ENCODE peak calls at places on chromosomes 3 and 15, in six cellular contexts. V is cerebellum; L is CD8-positive, alpha-beta T cell; S is HFF-Myc; U is GM04504; K is iris pigment epithelial cell. W is an unnamed sample.

GRCh38 chr3:149581681-149582349 is 76.0 kb downstream of the WWTR1 start:
- DNase-seq in K (peak; percentile 90), L (no peak), V (no peak), S (peak; percentile 62), U (peak; percentile 79), W (peak; percentile 96)

GRCh38 chr3:159319156-159319555 is 517.3 kb downstream of the MFSD1 start:
- DNase-seq in L (no peak), K (no peak), U (no peak), S (no peak), V (no peak), W (no peak)

GRCh38 chr3:43999920-44000319 is 241.8 kb upstream of the TOPAZ1 start:
- DNase-seq in S (no peak), V (no peak), L (no peak), K (no peak), U (no peak), W (no peak)

GRCh38 chr15:68979036-68979435 is 35.5 kb upstream of the NOX5 start:
- DNase-seq in L (no peak), K (no peak), V (no peak), S (no peak), U (no peak), W (no peak)

GRCh38 chr3:33440328-33440577 is at the start of gene UBP1:
- DNase-seq in K (no peak), U (no peak), S (no peak), V (no peak), L (no peak), W (no peak)

GRCh38 chr3:66199089-66199473 is 21.7 kb upstream of the SLC25A26 start:
- DNase-seq in U (no peak), V (no peak), K (no peak), L (no peak), S (no peak), W (no peak)

GRCh38 chr3:134312873-134313838 is 61.1 kb downstream of the AMOTL2 start:
- DNase-seq in U (no peak), L (no peak), K (peak; percentile 81), S (no peak), V (no peak), W (no peak)

GRCh38 chr3:124374583-124374982 is 355.7 kb upstream of the UMPS start:
- DNase-seq in V (no peak), U (no peak), S (no peak), K (no peak), L (no peak), W (no peak)

GRCh38 chr3:38577089-38578080 is 72.1 kb downstream of the SCN5A start:
- DNase-seq in V (no peak), L (no peak), S (no peak), U (no peak), K (no peak), W (no peak)

GRCh38 chr15:98865397-98866339 is 141.9 kb downstream of the PGPEP1L start:
- DNase-seq in K (peak; percentile 75), U (no peak), L (peak; percentile 50), S (no peak), V (peak; percentile 36), W (no peak)

GRCh38 chr3:16072420-16073110 is 101.9 kb upstream of the GALNT15 start:
- DNase-seq in L (no peak), S (no peak), U (no peak), K (peak; percentile 70), V (no peak), W (no peak)

GRCh38 chr3:113867506-113867905 is 28.9 kb downstream of the GRAMD1C start:
- DNase-seq in U (peak; percentile 23), L (no peak), S (no peak), V (no peak), K (peak; percentile 62), W (no peak)

GRCh38 chr15:37016287-37016686 is 84.1 kb downstream of the MEIS2 start:
- DNase-seq in U (peak; percentile 60), S (peak; percentile 20), V (no peak), L (no peak), K (peak; percentile 79), W (no peak)

GRCh38 chr15:39919740-39920509 is at the start of gene GPR176:
- DNase-seq in L (no peak), K (peak; percentile 70), U (peak; percentile 81), S (no peak), V (peak; percentile 69), W (peak; percentile 70)

GRCh38 chr15:84799511-84800187 is 17.5 kb upstream of the ALPK3 start:
- DNase-seq in V (no peak), L (no peak), U (no peak), K (no peak), S (no peak), W (no peak)

GRCh38 chr15:52783929-52784798 is 6.0 kb downstream of the ONECUT1 start:
- DNase-seq in V (no peak), U (no peak), S (no peak), L (peak; percentile 8), K (no peak), W (no peak)

GRCh38 chr3:69740103-69741021 is 1.1 kb downstream of the MITF start:
- DNase-seq in S (no peak), L (no peak), U (no peak), K (no peak), V (no peak), W (no peak)

GRCh38 chr3:18812316-18812715 is 336.0 kb upstream of the KCNH8 start:
- DNase-seq in S (no peak), V (no peak), L (no peak), K (peak; percentile 78), U (no peak), W (peak; percentile 9)

GRCh38 chr3:149604125-149604851 is 53.5 kb downstream of the WWTR1 start:
- DNase-seq in K (no peak), U (no peak), L (no peak), V (peak; percentile 46), S (no peak), W (peak; percentile 83)

GRCh38 chr3:140219161-140219745 is 284.3 kb downstream of the CLSTN2 start:
- DNase-seq in S (no peak), V (no peak), U (no peak), L (no peak), K (no peak), W (no peak)

GRCh38 chr3:116444099-116444700 is 1.1 kb downstream of the LSAMP start:
- DNase-seq in S (no peak), L (no peak), V (peak; percentile 13), K (no peak), U (no peak), W (no peak)

GRCh38 chr3:8970971-8971589 is 7.8 kb upstream of the RAD18 start:
- DNase-seq in S (peak; percentile 22), K (peak; percentile 55), U (peak; percentile 43), V (peak; percentile 78), L (peak; percentile 65), W (peak; percentile 82)

GRCh38 chr15:68644088-68644904 is 65.5 kb downstream of the CORO2B start:
- DNase-seq in K (peak; percentile 84), U (peak; percentile 65), L (no peak), S (peak; percentile 49), V (no peak), W (no peak)

GRCh38 chr3:61381745-61382392 is 130.6 kb upstream of the FHIT start:
- DNase-seq in S (peak; percentile 2), V (no peak), K (peak; percentile 34), U (peak; percentile 4), L (no peak), W (peak; percentile 64)

GRCh38 chr3:163951397-163951987 is 1126.8 kb downstream of the SI start:
- DNase-seq in V (no peak), K (no peak), S (no peak), L (no peak), U (no peak), W (no peak)

GRCh38 chr3:183328823-183329222 is 75.8 kb downstream of the B3GNT5 start:
- DNase-seq in K (peak; percentile 58), U (no peak), S (no peak), L (no peak), V (no peak), W (no peak)

W was measured in SJCRH30.